ENCODE peak calls at places on chromosomes 6 and 20, in seven cellular contexts. J is hepatocyte, F is body of pancreas, H is aorta, G is neuronal stem cell, W is neural progenitor cell, P is substantia nigra. R is an unnamed sample.

GRCh38 chr6:159762681-159763293 is 942 bp downstream of the ACAT2 start:
- DNase-seq in G (no peak), P (no peak), H (no peak), F (peak; percentile 39), W (peak; percentile 28), J (peak; percentile 57), R (no peak)

GRCh38 chr6:5248302-5249098 is 12.2 kb downstream of the LYRM4 start:
- DNase-seq in J (no peak), W (no peak), H (no peak), P (no peak), G (no peak), F (no peak), R (no peak)

GRCh38 chr20:1863296-1863695 is 31.9 kb upstream of the SIRPA start:
- DNase-seq in P (no peak), G (no peak), F (no peak), H (no peak), W (no peak), J (no peak), R (no peak)

GRCh38 chr6:4790158-4790899 is 14.1 kb downstream of the CDYL start:
- DNase-seq in H (no peak), J (no peak), F (no peak), G (no peak), W (no peak), P (no peak), R (no peak)

GRCh38 chr6:166592818-166593217 is 6.3 kb upstream of the RAMACL start:
- DNase-seq in W (no peak), H (no peak), G (no peak), P (no peak), F (no peak), J (no peak), R (no peak)

GRCh38 chr6:99613398-99613704 is 6.7 kb downstream of the PRDM13 start:
- DNase-seq in P (no peak), H (peak; percentile 85), J (peak; percentile 65), F (peak; percentile 50), G (peak; percentile 69), W (peak; percentile 89), R (no peak)

GRCh38 chr6:12490904-12491571 is 200.9 kb downstream of the EDN1 start:
- DNase-seq in J (peak; percentile 20), F (no peak), W (no peak), P (no peak), G (no peak), H (no peak), R (no peak)

GRCh38 chr6:45900808-45901752 is 114.6 kb downstream of the CLIC5 start:
- DNase-seq in F (no peak), J (peak; percentile 34), H (no peak), W (peak; percentile 26), G (no peak), P (no peak), R (no peak)

GRCh38 chr20:14622796-14623195 is 285.4 kb upstream of the FLRT3 start:
- DNase-seq in P (no peak), J (peak; percentile 69), G (no peak), W (no peak), H (no peak), F (no peak), R (no peak)

GRCh38 chr6:55705381-55705780 is 126.4 kb upstream of the HMGCLL1 start:
- DNase-seq in G (no peak), W (no peak), P (no peak), H (no peak), F (no peak), J (peak; percentile 17), R (no peak)

GRCh38 chr6:7004581-7005297 is 103.0 kb upstream of the RREB1 start:
- DNase-seq in P (no peak), W (no peak), J (no peak), H (no peak), G (no peak), F (no peak), R (no peak)

GRCh38 chr6:122184260-122184934 is 215.1 kb upstream of the HSF2 start:
- DNase-seq in J (peak; percentile 41), P (no peak), H (no peak), W (peak; percentile 20), G (no peak), F (no peak), R (no peak)

GRCh38 chr20:19812696-19813095 is 54.6 kb downstream of the RIN2 start:
- DNase-seq in P (no peak), F (no peak), G (no peak), W (no peak), J (no peak), H (no peak), R (no peak)

GRCh38 chr6:170096803-170097504 is 193.9 kb downstream of the DLL1 start:
- DNase-seq in J (no peak), F (no peak), G (no peak), H (peak; percentile 42), W (no peak), P (no peak), R (no peak)

GRCh38 chr6:170100046-170100445 is 190.8 kb downstream of the DLL1 start:
- DNase-seq in F (no peak), J (no peak), H (peak; percentile 38), W (no peak), G (no peak), P (no peak), R (no peak)

GRCh38 chr6:170097505-170098427 is 193.1 kb downstream of the DLL1 start:
- DNase-seq in F (no peak), G (no peak), H (peak; percentile 68), J (no peak), P (no peak), W (no peak), R (no peak)

GRCh38 chr6:170099387-170099786 is 191.5 kb downstream of the DLL1 start:
- DNase-seq in J (no peak), P (no peak), G (no peak), F (no peak), W (no peak), H (peak; percentile 37), R (no peak)

DNA sequence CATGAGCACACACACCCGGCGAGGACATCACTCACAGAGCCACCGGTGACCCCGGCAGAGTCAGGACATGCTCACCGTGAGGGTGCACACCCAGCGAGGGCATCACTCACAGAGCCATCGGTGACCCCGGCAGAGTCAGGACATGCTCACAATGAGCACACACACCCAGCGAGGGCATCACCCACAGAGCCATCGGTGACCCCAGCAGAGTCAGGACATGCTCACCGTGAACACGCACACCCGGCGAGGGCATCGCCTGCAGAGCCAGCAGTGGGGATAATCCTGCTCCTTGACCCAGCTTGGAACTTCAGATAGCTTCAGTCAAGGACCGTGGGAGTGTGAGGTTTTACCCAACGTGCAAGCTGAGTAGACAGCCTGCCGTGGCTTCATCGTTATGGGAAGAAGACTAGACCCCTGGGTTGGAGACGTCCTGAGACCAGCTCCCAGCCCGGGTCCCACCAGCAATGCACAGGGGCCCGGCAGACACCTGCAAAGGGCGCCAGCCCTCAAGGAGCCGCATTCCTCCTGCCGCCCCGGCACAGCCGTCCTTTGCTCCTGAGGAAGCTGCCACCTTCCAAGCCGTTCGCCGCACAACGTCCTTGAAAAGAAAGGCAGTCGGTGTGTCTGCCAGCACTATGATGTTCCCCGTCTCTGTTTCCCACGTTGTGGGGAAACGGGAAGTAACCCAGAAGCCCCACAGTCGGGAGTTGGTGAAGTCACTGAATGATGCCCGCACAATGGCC is 192.3 kb downstream of the DLL1 start:
- DNase-seq in F (no peak), G (no peak), H (peak; percentile 74), J (no peak), P (no peak), W (no peak), R (no peak)
- H3K27ac ChIP-seq in F (no peak overlapping the region), G (no peak overlapping the region), H (no peak overlapping the region), J (no peak overlapping the region), P (no peak overlapping the region), W (no peak overlapping the region), R (no peak overlapping the region)

DNA sequence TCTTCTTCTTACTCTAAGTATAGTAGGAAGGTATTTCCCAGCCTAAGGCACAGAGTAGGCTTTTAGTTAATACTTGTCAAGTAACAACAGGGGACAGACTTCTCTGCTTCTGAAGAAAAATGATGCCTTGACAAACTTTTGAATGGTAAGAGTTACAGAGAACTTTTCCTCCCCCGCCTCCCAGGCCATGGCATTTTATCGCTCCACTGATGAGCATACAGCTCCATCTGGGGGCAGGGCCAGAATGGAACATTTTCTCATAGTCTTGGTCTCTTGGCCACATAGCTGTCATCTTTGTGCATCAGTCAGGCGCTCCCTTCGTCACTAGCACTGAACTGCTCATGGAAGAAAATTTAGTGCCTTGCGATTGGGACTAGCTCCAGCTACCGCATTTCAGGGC is 1066.8 kb upstream of the CITED2 start:
- DNase-seq in H (no peak), J (peak; percentile 76), W (peak; percentile 74), G (peak; percentile 48), P (no peak), F (peak; percentile 56), R (no peak)
- H3K27ac ChIP-seq in H (no peak overlapping the region), J (no peak overlapping the region), W (no peak overlapping the region), G (no peak overlapping the region), P (no peak overlapping the region), F (no peak overlapping the region), R (no peak overlapping the region)

GRCh38 chr20:62643521-62644043 is 1.3 kb downstream of the SLCO4A1 start:
- DNase-seq in F (peak; percentile 54), P (no peak), G (no peak), J (no peak), W (no peak), H (no peak), R (peak; percentile 72)

GRCh38 chr20:62644802-62645496 is 2.6 kb downstream of the SLCO4A1 start:
- DNase-seq in P (no peak), F (no peak), H (no peak), J (no peak), G (no peak), W (no peak), R (no peak)

GRCh38 chr20:62644044-62644795 is 1.9 kb downstream of the SLCO4A1 start:
- DNase-seq in H (no peak), G (no peak), J (no peak), W (no peak), F (no peak), P (no peak), R (no peak)

GRCh38 chr20:62646851-62647520 is 4.7 kb downstream of the SLCO4A1 start:
- DNase-seq in J (no peak), H (no peak), F (peak; percentile 70), G (no peak), P (no peak), W (no peak), R (peak; percentile 20)

GRCh38 chr20:62645613-62646012 is 3.3 kb downstream of the SLCO4A1 start:
- DNase-seq in J (no peak), P (no peak), G (no peak), F (no peak), H (no peak), W (no peak), R (no peak)
- H3K27ac ChIP-seq in J (no peak overlapping the region), P (no peak overlapping the region), G (no peak overlapping the region), F (no peak overlapping the region), H (no peak overlapping the region), W (no peak overlapping the region), R (no peak overlapping the region)

GRCh38 chr6:111838749-111839484 is 34.3 kb downstream of the FYN start:
- DNase-seq in G (no peak), H (no peak), P (no peak), F (no peak), J (no peak), W (no peak), R (no peak)

GRCh38 chr6:111840821-111841220 is 32.4 kb downstream of the FYN start:
- DNase-seq in W (no peak), P (no peak), H (no peak), J (no peak), F (no peak), G (no peak), R (no peak)

GRCh38 chr6:111835807-111836206 is 37.4 kb downstream of the FYN start:
- DNase-seq in H (no peak), J (no peak), P (no peak), G (no peak), F (no peak), W (no peak), R (no peak)

GRCh38 chr6:111837007-111837406 is 36.2 kb downstream of the FYN start:
- DNase-seq in F (no peak), J (no peak), H (no peak), P (no peak), W (no peak), G (no peak), R (no peak)

GRCh38 chr6:111837641-111838500 is 35.4 kb downstream of the FYN start:
- DNase-seq in P (no peak), F (no peak), G (no peak), W (no peak), H (no peak), J (no peak), R (no peak)
- H3K27ac ChIP-seq in P (no peak overlapping the region), F (no peak overlapping the region), G (no peak overlapping the region), W (no peak overlapping the region), H (no peak overlapping the region), J (no peak overlapping the region), R (no peak overlapping the region)

R was measured in dorsolateral prefrontal cortex.